ENCODE peak calls at places on chromosomes 6 and 20, in four cellular contexts. I is nephron progenitor cell, E is cardiac fibroblast, G is endodermal cell. Q is an unnamed sample.

GRCh38 chr6:7939864-7940228 is 29.3 kb upstream of the TXNDC5 start:
- DNase-seq in I (no peak), E (no peak), G (no peak), Q (no peak)

GRCh38 chr6:43219119-43219518 is 10.2 kb downstream of the DNPH1 start:
- DNase-seq in I (no peak), E (no peak), G (no peak), Q (no peak)

GRCh38 chr6:165638530-165638929 is 24.5 kb downstream of the PDE10A start:
- DNase-seq in I (no peak), E (no peak), G (no peak), Q (no peak)

GRCh38 chr6:42300701-42301100 is 83.0 kb upstream of the MRPS10 start:
- DNase-seq in I (no peak), E (no peak), G (peak), Q (peak)

GRCh38 chr6:4102687-4103244 is 23.8 kb upstream of the FAM217A start:
- DNase-seq in I (no peak), E (no peak), G (no peak), Q (no peak)

GRCh38 chr6:158488065-158488464 is 71.8 kb upstream of the TMEM181 start:
- DNase-seq in I (no peak), E (peak), G (no peak), Q (peak)

GRCh38 chr20:32460683-32461320 is 102.7 kb downstream of the ASXL1 start:
- DNase-seq in I (no peak), E (no peak), G (no peak), Q (no peak)

GRCh38 chr6:157005940-157006339 is 228.8 kb downstream of the ARID1B start:
- DNase-seq in I (no peak), E (no peak), G (no peak), Q (no peak)

GRCh38 chr20:62617711-62618483 is 24.4 kb upstream of the SLCO4A1 start:
- DNase-seq in I (no peak), E (no peak), G (no peak), Q (peak)

GRCh38 chr6:149335924-149336323 is 18.4 kb downstream of the TAB2 start:
- DNase-seq in I (no peak), E (peak), G (no peak), Q (peak)

GRCh38 chr20:57663681-57664451 is 43.6 kb upstream of the ZBP1 start:
- DNase-seq in I (peak), E (no peak), G (peak), Q (no peak)

GRCh38 chr6:46932526-46932925 is 10.8 kb upstream of the ADGRF5 start:
- DNase-seq in I (no peak), E (peak), G (no peak), Q (peak)

GRCh38 chr6:22605736-22606135 is 36.4 kb downstream of the HDGFL1 start:
- DNase-seq in I (no peak), E (peak), G (no peak), Q (no peak)

GRCh38 chr6:128725271-128726233 is 157.4 kb upstream of the LAMA2 start:
- DNase-seq in I (peak), E (peak), G (peak), Q (peak)

GRCh38 chr6:9140181-9140580 is 704.8 kb upstream of the SLC35B3 start:
- DNase-seq in I (no peak), E (no peak), G (no peak), Q (peak)

GRCh38 chr20:45752747-45753146 is 30.6 kb downstream of the SPINT4 start:
- DNase-seq in I (no peak), E (no peak), G (no peak), Q (no peak)

GRCh38 chr6:120147218-120147871 is 797.8 kb upstream of the MAN1A1 start:
- DNase-seq in I (no peak), E (no peak), G (peak), Q (peak)

GRCh38 chr6:158807515-158808441 is 11.4 kb downstream of the EZR start:
- DNase-seq in I (no peak), E (no peak), G (peak), Q (no peak)

GRCh38 chr6:55142610-55143009 is 31.7 kb upstream of the HCRTR2 start:
- DNase-seq in I (no peak), E (no peak), G (no peak), Q (no peak)

GRCh38 chr6:155152211-155153076 is 111.4 kb upstream of the CLDN20 start:
- DNase-seq in I (peak), E (no peak), G (peak), Q (no peak)
- TF ChIP-seq CTCF in I (peak), E (peak), G (peak), Q (peak)

GRCh38 chr6:13769655-13770053 is 44.7 kb downstream of the MCUR1 start:
- DNase-seq in I (no peak), E (no peak), G (peak), Q (no peak)
- TF ChIP-seq CTCF in I (no peak), E (peak), G (peak), Q (no peak)

DNA sequence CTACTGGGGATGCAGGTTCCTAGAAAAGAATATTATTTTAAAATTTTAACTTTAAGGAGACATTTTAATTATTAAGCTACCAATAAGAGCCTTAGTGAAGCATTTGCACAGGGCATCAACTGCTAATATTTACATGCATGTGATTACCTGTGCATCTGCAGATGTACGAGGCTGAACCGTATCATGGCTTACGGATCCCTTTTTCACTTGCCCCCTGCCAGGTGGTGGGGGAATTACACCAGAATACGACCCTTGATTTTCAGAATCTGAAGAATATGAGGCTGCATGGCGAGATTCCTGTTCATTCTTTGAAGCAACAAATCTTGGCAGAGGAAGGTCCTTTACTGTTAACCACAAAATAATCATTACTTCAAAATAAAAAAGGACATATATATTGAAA is 42.7 kb downstream of the REPS1 start:
- DNase-seq in I (peak), E (no peak), G (peak), Q (peak)
- TF ChIP-seq CTCF in I (peak), E (peak), G (peak), Q (no peak)

GRCh38 chr20:20085812-20086211 is 33.5 kb downstream of the CFAP61 start:
- DNase-seq in I (no peak), E (peak), G (no peak), Q (peak)

GRCh38 chr20:20084296-20084752 is 32.0 kb downstream of the CFAP61 start:
- DNase-seq in I (no peak), E (no peak), G (no peak), Q (no peak)

GRCh38 chr20:20085071-20085470 is 32.7 kb downstream of the CFAP61 start:
- DNase-seq in I (no peak), E (no peak), G (no peak), Q (no peak)

GRCh38 chr20:20079102-20079784 is 26.9 kb downstream of the CFAP61 start:
- DNase-seq in I (no peak), E (no peak), G (no peak), Q (no peak)

GRCh38 chr20:20083796-20084195 is 31.5 kb downstream of the CFAP61 start:
- DNase-seq in I (no peak), E (peak), G (no peak), Q (peak)
- TF ChIP-seq CTCF in I (peak), E (peak), G (peak), Q (peak)

GRCh38 chr20:16352321-16352720 is 220.9 kb downstream of the KIF16B start:
- DNase-seq in I (no peak), E (no peak), G (no peak), Q (no peak)
- TF ChIP-seq CTCF in I (no peak), E (no peak), G (no peak), Q (no peak)

DNA sequence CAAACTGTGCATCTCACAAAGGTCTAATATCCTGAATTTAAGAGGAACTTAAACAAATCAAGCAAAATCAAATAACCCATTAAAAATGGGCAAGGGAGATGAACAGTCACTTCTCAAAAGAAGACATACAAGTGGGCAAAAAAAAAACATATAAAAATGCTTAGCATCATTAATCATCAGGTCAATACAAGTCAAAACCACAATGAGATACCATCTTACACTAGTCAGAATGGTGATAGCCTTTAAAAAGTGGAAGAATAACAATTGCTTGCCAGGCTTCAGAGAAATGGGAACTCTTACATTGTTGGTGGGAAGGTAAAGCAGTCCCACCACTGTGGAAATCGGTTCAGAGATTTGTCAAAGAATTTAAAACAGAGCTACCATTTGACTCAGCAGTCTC is 646.7 kb upstream of the PTCHD4 start:
- DNase-seq in I (no peak), E (peak), G (no peak), Q (peak)
- TF ChIP-seq CTCF in I (no peak), E (no peak), G (no peak), Q (no peak)

DNA sequence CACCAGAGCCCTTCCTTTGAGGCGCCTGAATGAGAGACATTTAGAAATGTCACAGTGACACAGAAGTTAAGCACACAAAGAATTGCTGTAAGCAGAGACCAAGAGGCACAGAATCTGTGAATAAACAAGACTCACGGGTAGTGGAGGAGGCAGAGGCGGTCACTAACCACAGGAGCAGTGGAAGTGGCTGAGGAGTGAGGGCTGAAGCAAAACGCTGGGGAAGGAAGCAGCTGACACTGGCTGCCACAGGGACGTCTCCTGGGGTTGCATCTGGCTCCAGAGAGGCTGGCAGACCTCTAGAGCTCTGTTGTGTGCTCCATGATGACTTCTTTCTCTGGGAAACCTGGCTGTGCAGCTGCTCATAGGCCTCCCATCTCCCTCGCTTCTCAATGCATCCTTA is 65.0 kb upstream of the SLC2A12 start:
- DNase-seq in I (no peak), E (peak), G (no peak), Q (no peak)
- TF ChIP-seq CTCF in I (no peak), E (no peak), G (no peak), Q (no peak)

DNA sequence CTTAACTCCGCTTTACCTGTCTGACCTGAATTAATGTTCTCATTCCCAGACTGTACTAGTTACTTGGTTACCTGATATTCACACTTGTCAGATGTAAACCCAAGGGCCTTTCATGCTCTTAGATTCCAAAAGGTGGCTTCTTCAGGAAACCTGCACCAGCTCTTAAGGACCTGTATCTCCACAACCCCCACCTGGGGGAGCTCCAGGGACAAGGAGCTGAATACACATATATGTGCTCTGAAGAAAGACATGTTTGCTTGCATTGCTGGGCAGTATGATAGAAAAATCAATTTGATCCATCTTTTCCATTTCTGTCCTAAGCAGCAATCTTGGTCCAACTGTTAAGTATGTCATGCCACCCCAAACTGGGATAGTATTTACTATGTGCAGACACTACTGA is 64.8 kb upstream of the POU3F2 start:
- DNase-seq in I (no peak), E (peak), G (peak), Q (peak)
- TF ChIP-seq CTCF in I (no peak), E (peak), G (peak), Q (peak)

Q was measured in epithelial cell of esophagus.